ENCODE peak calls at places on chromosomes 4 and X, in four cellular contexts. G is sigmoid colon, W is transverse colon, H is upper lobe of left lung. R is an unnamed sample.

GRCh38 chr4:36313687-36314086 is 32.3 kb downstream of the DTHD1 start:
- DNase-seq in W (no peak), H (no peak), G (no peak), R (no peak)

GRCh38 chrX:2376166-2376565 is 124.6 kb downstream of the DHRSX start:
- DNase-seq in W (no peak), G (no peak), H (no peak), R (no peak)

GRCh38 chrX:110317820-110318663 is at the start of gene AMMECR1:
- DNase-seq in G (peak; percentile 86), W (peak; percentile 79), H (peak; percentile 77), R (peak; percentile 56)

GRCh38 chr4:121150486-121150885 is 13.6 kb downstream of the TNIP3 start:
- DNase-seq in H (no peak), G (no peak), W (no peak), R (no peak)

GRCh38 chrX:69107231-69107739 is 58.0 kb downstream of the PJA1 start:
- DNase-seq in G (no peak), H (no peak), W (no peak), R (no peak)

GRCh38 chr4:147060171-147060931 is 114.7 kb upstream of the TTC29 start:
- DNase-seq in W (no peak), G (no peak), H (no peak), R (no peak)

GRCh38 chr4:60952921-60953320 is 247.2 kb upstream of the ADGRL3 start:
- DNase-seq in H (no peak), G (no peak), W (no peak), R (no peak)

GRCh38 chrX:3204606-3205005 is 141.8 kb downstream of the MXRA5 start:
- DNase-seq in H (no peak), W (no peak), G (no peak), R (no peak)

GRCh38 chr4:125728568-125728967 is 413.8 kb downstream of the FAT4 start:
- DNase-seq in G (no peak), W (no peak), H (peak; percentile 56), R (no peak)

GRCh38 chr4:87489678-87490077 is 39.5 kb downstream of the SPARCL1 start:
- DNase-seq in W (no peak), H (no peak), G (no peak), R (no peak)

GRCh38 chr4:88457307-88458090 is 580 bp downstream of the HERC5 start:
- DNase-seq in W (peak; percentile 40), H (peak; percentile 28), G (peak; percentile 77), R (peak; percentile 43)

GRCh38 chr4:183959349-183959748 is 54.2 kb downstream of the STOX2 start:
- DNase-seq in G (no peak), H (no peak), W (no peak), R (no peak)

GRCh38 chr4:122150896-122151295 is 1.2 kb upstream of the BLTP1 start:
- DNase-seq in W (no peak), G (no peak), H (no peak), R (no peak)

GRCh38 chr4:183349673-183350072 is 27.4 kb upstream of the CLDN24 start:
- DNase-seq in H (no peak), W (no peak), G (no peak), R (no peak)

GRCh38 chr4:112514079-112514448 is 1.9 kb downstream of the NEUROG2 start:
- DNase-seq in H (no peak), W (no peak), G (no peak), R (no peak)

GRCh38 chr4:112510191-112510467 is 5.9 kb downstream of the NEUROG2 start:
- DNase-seq in W (no peak), G (no peak), H (no peak), R (no peak)

GRCh38 chr4:112509243-112510190 is 6.5 kb downstream of the NEUROG2 start:
- DNase-seq in G (no peak), H (no peak), W (no peak), R (no peak)

GRCh38 chr4:112510468-112511293 is 5.3 kb downstream of the NEUROG2 start:
- DNase-seq in W (no peak), G (no peak), H (no peak), R (no peak)

GRCh38 chr4:112511294-112512118 is 4.5 kb downstream of the NEUROG2 start:
- DNase-seq in G (no peak), H (no peak), W (no peak), R (no peak)
- TF ChIP-seq POLR2AphosphoS5 in G (no peak), H (no peak), W (no peak), R (no peak)

DNA sequence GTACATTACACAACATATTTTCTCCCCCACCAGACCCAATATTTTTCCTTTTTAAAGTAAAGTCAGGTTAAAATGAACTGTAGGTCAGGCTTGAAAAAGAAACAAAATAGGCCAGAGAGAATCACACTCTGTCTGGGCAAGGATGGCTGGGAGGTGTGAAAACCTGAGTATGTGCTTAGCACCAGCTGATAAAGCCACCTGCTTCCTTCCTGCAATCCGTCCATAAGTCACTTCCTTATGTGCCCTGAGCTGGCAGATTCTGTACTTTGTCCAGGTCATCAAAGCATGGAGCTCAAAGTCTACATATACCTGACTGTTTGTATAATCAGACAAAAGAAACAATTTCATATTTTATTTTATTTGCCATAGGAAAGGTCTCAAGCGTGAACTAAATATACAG is 37.7 kb downstream of the ANTXR2 start:
- DNase-seq in W (peak; percentile 63), H (no peak), G (no peak), R (no peak)
- TF ChIP-seq POLR2AphosphoS5 in W (peak; percentile 83), H (no peak), G (no peak), R (no peak)

GRCh38 chr4:6732441-6733357 is 16.7 kb downstream of the BLOC1S4 start:
- DNase-seq in G (peak; percentile 80), H (peak; percentile 86), W (peak; percentile 68), R (no peak)
- TF ChIP-seq POLR2AphosphoS5 in G (no peak), H (no peak), W (no peak), R (no peak)

GRCh38 chr4:185209031-185209851 is at the start of gene SNX25:
- DNase-seq in W (peak; percentile 90), G (peak; percentile 92), H (peak; percentile 93), R (peak; percentile 72)

GRCh38 chr4:185212566-185212965 is 3.2 kb downstream of the SNX25 start:
- DNase-seq in G (no peak), H (no peak), W (no peak), R (no peak)

GRCh38 chr4:185211035-185211434 is 1.6 kb downstream of the SNX25 start:
- DNase-seq in W (no peak), G (no peak), H (no peak), R (no peak)

GRCh38 chr4:185211641-185212040 is 2.2 kb downstream of the SNX25 start:
- DNase-seq in G (no peak), H (no peak), W (no peak), R (no peak)

DNA sequence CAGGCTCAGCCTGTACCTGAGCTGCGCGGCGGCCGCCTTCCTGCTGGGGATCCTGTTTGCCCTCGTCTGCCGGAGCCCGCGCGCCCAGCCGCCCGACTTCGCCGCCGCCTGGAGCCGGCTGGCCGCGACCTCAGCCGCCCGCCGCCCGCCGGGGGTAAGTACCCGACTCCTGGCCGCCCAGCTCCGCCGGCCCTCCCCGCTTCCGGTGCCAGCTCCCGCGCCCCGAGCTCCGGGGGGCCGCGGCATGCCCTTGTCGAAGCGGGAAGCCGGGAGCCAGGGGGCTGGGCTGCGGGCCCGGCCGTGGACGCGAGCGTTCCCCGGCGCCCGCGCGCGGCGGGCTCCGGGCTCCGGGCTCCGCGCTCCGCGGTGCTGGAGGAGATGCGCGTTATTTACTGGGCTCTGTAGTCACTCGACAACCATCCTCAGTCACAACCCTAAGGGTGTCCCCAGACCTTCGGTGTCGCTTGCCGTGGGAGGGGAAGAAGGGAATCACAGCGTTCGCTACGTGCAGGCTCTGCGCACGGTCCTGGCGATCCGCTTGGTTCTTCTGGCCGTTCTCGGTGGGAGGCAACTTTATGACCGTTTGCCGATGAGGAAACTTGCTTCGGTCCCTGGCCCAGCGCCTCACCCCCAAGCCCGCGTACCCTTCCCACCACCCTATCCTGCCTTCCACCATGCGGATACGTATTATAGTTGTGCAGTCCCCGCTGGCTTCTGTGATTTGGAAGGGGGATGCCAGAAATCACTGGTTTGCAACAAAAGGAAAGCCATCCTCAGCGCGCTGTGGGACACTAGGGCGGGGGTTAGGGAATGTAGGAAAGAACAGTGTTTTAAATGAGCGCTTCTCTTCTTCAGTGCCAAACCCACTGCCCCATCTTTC is 944 bp downstream of the SNX25 start:
- DNase-seq in G (peak; percentile 81), H (peak; percentile 22), W (peak; percentile 51), R (no peak)
- TF ChIP-seq POLR2AphosphoS5 in G (peak; percentile 57), H (no peak), W (peak; percentile 61), R (no peak)

DNA sequence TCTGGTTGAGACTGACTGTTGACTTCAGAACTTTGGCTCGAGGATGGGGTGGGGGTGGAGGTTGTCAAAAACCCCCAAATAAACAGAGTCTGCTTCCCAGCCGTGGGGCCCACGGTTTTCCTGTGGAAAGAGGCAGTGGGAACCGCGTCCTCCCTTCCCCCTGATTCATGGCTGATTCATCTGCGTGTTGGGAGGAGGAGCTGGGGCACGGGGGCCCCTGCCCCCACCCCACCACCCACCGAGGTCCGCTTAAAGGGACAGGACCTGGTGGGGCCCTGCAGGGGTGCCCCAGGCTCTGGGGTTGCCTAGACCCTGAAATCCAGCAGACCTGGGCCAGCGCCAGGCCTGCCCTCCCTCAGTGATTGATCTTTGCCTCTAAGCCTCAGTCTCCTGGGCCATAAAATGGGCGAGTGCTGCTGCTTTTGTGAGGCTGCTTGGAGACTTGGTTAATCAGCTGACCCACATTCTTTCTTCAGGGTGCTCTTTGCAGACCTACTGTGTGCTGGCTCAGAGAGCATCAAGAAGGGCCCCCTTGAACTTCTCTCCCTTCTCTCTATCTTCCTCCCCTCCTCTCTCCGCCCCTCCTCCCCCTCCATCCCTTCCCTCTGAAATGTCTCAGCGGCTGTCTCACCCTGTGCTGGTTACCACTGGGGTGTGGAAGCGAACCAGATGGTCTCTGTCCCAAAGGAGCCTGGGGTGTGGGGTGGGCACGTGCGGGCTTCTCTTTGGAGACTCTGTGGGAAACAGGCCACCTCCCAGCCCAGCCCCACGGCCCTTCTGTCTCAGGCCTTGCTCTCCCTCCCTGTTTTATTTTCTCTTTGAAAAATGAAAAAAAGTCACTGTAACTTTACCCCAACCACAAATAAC is 9.1 kb downstream of the HTRA3 start:
- DNase-seq in W (no peak), H (no peak), G (peak; percentile 85), R (no peak)
- TF ChIP-seq POLR2AphosphoS5 in W (no peak), H (no peak), G (no peak), R (no peak)

GRCh38 chr4:84583871-84584373 is 995 bp downstream of the CDS1 start:
- DNase-seq in W (no peak), G (no peak), H (no peak), R (no peak)

GRCh38 chr4:84585276-84585675 is 2.3 kb downstream of the CDS1 start:
- DNase-seq in W (no peak), H (no peak), G (no peak), R (no peak)

GRCh38 chr4:84582988-84583870 is at the start of gene CDS1:
- DNase-seq in H (peak; percentile 88), G (no peak), W (peak; percentile 84), R (peak; percentile 37)

GRCh38 chr4:84579410-84579791 is 3.5 kb upstream of the CDS1 start:
- DNase-seq in H (no peak), G (no peak), W (no peak), R (no peak)

DNA sequence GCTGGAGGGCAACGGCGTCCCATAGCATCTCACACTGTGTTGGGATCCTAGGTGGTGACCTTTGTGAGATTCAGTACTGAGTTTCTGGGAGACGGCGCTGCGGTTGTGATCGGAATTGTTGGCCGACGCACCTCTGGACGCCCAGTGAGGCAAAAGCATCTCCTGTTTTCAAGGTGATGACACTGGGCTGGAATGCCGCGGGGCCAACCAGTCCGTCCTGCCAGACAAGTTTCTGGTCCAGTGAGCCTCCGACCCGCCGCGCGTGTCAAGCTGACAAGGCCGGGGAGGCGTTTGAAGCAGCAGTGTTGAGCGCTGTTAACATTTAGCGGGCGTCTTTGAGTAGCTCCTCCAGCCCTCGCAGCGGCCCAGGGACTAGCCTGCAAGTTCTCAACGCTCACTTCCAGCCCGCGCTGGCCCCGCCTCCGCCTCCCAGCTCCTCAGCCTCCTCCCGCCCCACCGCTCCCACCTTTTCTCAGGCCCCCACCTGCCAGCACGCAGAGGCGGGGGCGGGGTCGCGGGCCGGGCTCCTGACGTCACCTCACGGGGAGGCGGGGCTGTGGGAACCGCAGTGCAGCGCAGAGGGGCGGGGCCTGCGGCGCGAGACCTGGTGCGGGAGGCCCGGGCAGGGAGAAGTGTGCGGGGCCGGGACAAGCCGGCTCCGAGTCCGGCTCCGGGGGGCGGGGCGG is 482 bp upstream of the CDS1 start:
- DNase-seq in G (peak; percentile 90), W (peak; percentile 97), H (peak; percentile 95), R (peak; percentile 42)
- TF ChIP-seq POLR2AphosphoS5 in G (no peak), W (peak; percentile 69), H (peak; percentile 60), R (no peak)

R was measured in GM12892.